ENCODE peak calls at places on chromosomes 13 and 19, in seven cellular contexts. V is HFFc6, U is neural crest cell, P is left ventricle myocardium inferior, M is endothelial cell, C is progenitor cell of endocrine pancreas, X is tibial artery. Y is an unnamed sample.
A peak's percentile ranks its signal among the peaks of the same experiment; 100 is the strongest.

GRCh38 chr13:29748097-29748496 is 102.3 kb downstream of the UBL3 start:
- DNase-seq in M (no peak), C (no peak), V (no peak), P (no peak), U (no peak), X (no peak), Y (no peak)

GRCh38 chr13:72113070-72113469 is 246.1 kb upstream of the DACH1 start:
- DNase-seq in U (no peak), X (no peak), C (no peak), V (no peak), P (no peak), M (no peak), Y (no peak)

GRCh38 chr13:20161275-20161950 is 561 bp upstream of the GJA3 start:
- DNase-seq in V (no peak), C (no peak), M (no peak), P (no peak), X (no peak), U (no peak), Y (no peak)

GRCh38 chr13:45615501-45616101 is at the start of gene ERICH6B:
- DNase-seq in C (peak; percentile 63), M (peak; percentile 58), X (no peak), V (peak; percentile 3), U (peak; percentile 76), P (peak; percentile 19), Y (no peak)

GRCh38 chr13:106522898-106523525 is 12.4 kb downstream of the EFNB2 start:
- DNase-seq in X (no peak), C (no peak), M (no peak), V (no peak), P (no peak), U (no peak), Y (no peak)

GRCh38 chr13:97600438-97601080 is 166.6 kb downstream of the RAP2A start:
- DNase-seq in X (no peak), U (no peak), V (peak; percentile 18), M (no peak), P (no peak), C (no peak), Y (peak; percentile 53)

GRCh38 chr13:31367410-31367809 is 167.6 kb downstream of the B3GLCT start:
- DNase-seq in C (no peak), P (no peak), M (no peak), V (no peak), U (no peak), X (no peak), Y (no peak)

GRCh38 chr13:25215253-25215575 is 43.1 kb upstream of the AMER2 start:
- DNase-seq in U (no peak), P (no peak), V (no peak), C (no peak), M (no peak), X (no peak), Y (no peak)

GRCh38 chr19:46529622-46530451 is 34.2 kb upstream of the PNMA8B start:
- DNase-seq in M (peak; percentile 77), X (peak; percentile 78), P (peak; percentile 61), U (peak; percentile 73), C (peak; percentile 50), V (peak; percentile 51), Y (peak; percentile 70)

GRCh38 chr19:4429266-4430200 is 27.1 kb downstream of the CHAF1A start:
- DNase-seq in U (no peak), V (no peak), C (no peak), X (no peak), P (no peak), M (no peak), Y (no peak)

GRCh38 chr13:98775844-98776598 is 23.5 kb upstream of the SLC15A1 start:
- DNase-seq in P (no peak), C (no peak), V (peak; percentile 85), X (no peak), M (no peak), U (no peak), Y (peak; percentile 89)

GRCh38 chr13:101026736-101027398 is 352.3 kb upstream of the TMTC4 start:
- DNase-seq in U (no peak), M (no peak), X (no peak), C (no peak), P (no peak), V (no peak), Y (no peak)

GRCh38 chr19:49142866-49143335 is 12.3 kb downstream of the HRC start:
- DNase-seq in C (peak; percentile 79), V (peak; percentile 85), M (peak; percentile 91), X (peak; percentile 93), P (peak; percentile 92), U (peak; percentile 90), Y (peak; percentile 95)

GRCh38 chr19:48290341-48290922 is 20.6 kb downstream of the ZNF114 start:
- DNase-seq in U (peak; percentile 42), C (no peak), X (no peak), V (peak; percentile 47), M (peak; percentile 61), P (no peak), Y (peak; percentile 55)

GRCh38 chr13:48431987-48432615 is 19.2 kb upstream of the LPAR6 start:
- DNase-seq in V (peak; percentile 29), C (no peak), P (no peak), M (no peak), U (no peak), X (no peak), Y (no peak)

GRCh38 chr13:29465741-29466293 is 129.7 kb downstream of the SLC7A1 start:
- DNase-seq in P (peak; percentile 51), U (no peak), V (peak; percentile 75), M (no peak), C (no peak), X (no peak), Y (peak; percentile 25)

GRCh38 chr13:31940076-31940475 is 91.5 kb upstream of the FRY start:
- DNase-seq in U (no peak), C (no peak), P (no peak), X (no peak), M (no peak), V (no peak), Y (no peak)

GRCh38 chr19:14475251-14476073 is at the start of gene PTGER1:
- DNase-seq in V (no peak), M (peak; percentile 63), X (no peak), P (no peak), C (no peak), U (no peak), Y (no peak)
- TF ChIP-seq CTCF in V (peak; percentile 72), M (no peak), X (peak; percentile 17), P (peak; percentile 46), C (peak; percentile 42), U (peak; percentile 52), Y (peak; percentile 69)

GRCh38 chr19:32324631-32325215 is 20.7 kb upstream of the ZNF507 start:
- DNase-seq in C (no peak), X (no peak), M (no peak), U (no peak), P (no peak), V (no peak), Y (no peak)
- TF ChIP-seq CTCF in C (no peak), X (no peak), M (no peak), U (no peak), P (no peak), V (peak; percentile 34), Y (peak; percentile 4)

GRCh38 chr19:1783354-1783753 is 28.7 kb downstream of the ATP8B3 start:
- DNase-seq in U (no peak), C (no peak), X (no peak), P (no peak), M (no peak), V (no peak), Y (no peak)

GRCh38 chr19:1777149-1777548 is 23.8 kb downstream of the ONECUT3 start:
- DNase-seq in U (no peak), P (no peak), X (no peak), C (no peak), M (no peak), V (no peak), Y (no peak)

GRCh38 chr19:1779604-1779973 is 26.3 kb downstream of the ONECUT3 start:
- DNase-seq in X (no peak), C (no peak), P (no peak), M (no peak), U (no peak), V (no peak), Y (no peak)

GRCh38 chr19:1782501-1782900 is 29.2 kb downstream of the ONECUT3 start:
- DNase-seq in P (no peak), C (no peak), M (no peak), X (no peak), U (no peak), V (no peak), Y (no peak)

GRCh38 chr19:1780272-1780957 is 27.1 kb downstream of the ONECUT3 start:
- DNase-seq in M (no peak), C (no peak), X (no peak), U (no peak), V (peak; percentile 40), P (no peak), Y (no peak)
- TF ChIP-seq CTCF in M (no peak), C (peak; percentile 33), X (no peak), U (peak; percentile 19), V (peak; percentile 49), P (no peak), Y (no peak)

GRCh38 chr19:23439623-23440022 is 44.4 kb upstream of the ZNF91 start:
- DNase-seq in C (no peak), V (no peak), M (no peak), P (no peak), U (no peak), X (no peak), Y (no peak)

GRCh38 chr19:23436944-23437343 is 41.7 kb upstream of the ZNF91 start:
- DNase-seq in X (no peak), P (no peak), M (no peak), U (no peak), V (no peak), C (no peak), Y (no peak)

GRCh38 chr19:23437901-23438300 is 42.6 kb upstream of the ZNF91 start:
- DNase-seq in P (no peak), U (no peak), C (no peak), M (no peak), V (peak; percentile 12), X (no peak), Y (no peak)

GRCh38 chr19:23440207-23440606 is 44.9 kb upstream of the ZNF91 start:
- DNase-seq in P (no peak), V (no peak), M (no peak), C (no peak), X (no peak), U (no peak), Y (no peak)

DNA sequence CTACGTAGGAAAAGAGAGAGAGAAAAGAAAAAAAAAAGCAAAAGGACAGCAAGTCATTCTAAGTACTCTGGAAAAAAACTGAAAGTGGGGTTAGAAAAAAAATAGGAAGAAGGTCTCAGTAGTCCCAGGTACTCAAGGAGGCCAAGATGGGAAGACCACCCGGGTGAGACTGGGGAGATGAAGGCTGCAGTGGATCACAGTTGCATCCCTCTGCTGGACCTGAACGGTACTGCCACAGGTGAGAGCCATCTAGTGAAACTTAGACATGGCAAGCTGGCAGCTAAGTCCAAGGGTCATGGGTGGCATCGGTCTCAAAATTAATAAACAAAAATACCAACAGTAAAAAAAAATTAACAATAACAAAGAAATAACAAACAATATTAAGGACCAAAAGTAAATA is 41.0 kb upstream of the ZNF91 start:
- DNase-seq in V (no peak), U (no peak), X (no peak), P (no peak), M (no peak), C (no peak), Y (no peak)
- TF ChIP-seq CTCF in V (peak; percentile 42), U (peak; percentile 37), X (no peak), P (peak; percentile 34), M (no peak), C (peak; percentile 18), Y (no peak)

GRCh38 chr13:75432045-75432444 is 49.9 kb downstream of the TBC1D4 start:
- DNase-seq in P (no peak), U (no peak), X (no peak), V (peak; percentile 64), M (no peak), C (no peak), Y (no peak)
- TF ChIP-seq CTCF in P (no peak), U (no peak), X (no peak), V (peak; percentile 53), M (no peak), C (no peak), Y (no peak)

GRCh38 chr19:38284422-38284821 is 19.6 kb upstream of the C19orf33 start:
- DNase-seq in M (no peak), V (no peak), U (no peak), P (no peak), C (no peak), X (no peak), Y (no peak)
- TF ChIP-seq CTCF in M (no peak), V (no peak), U (no peak), P (no peak), C (no peak), X (no peak), Y (no peak)

Y was measured in RWPE1.